ENCODE peak calls at places on chromosome 19, in five cellular contexts. X is A172, P is neural crest cell, W is Peyer's patch, C is neuronal stem cell. U is an unnamed sample.

GRCh38 chr19:44890366-44891015 is 563 bp upstream of the TOMM40 start:
- DNase-seq in X (peak; percentile 96), P (peak; percentile 100), W (no peak), C (peak; percentile 100), U (no peak)

GRCh38 chr19:7395360-7395781 is 46.6 kb downstream of the ARHGEF18 start:
- DNase-seq in X (no peak), P (no peak), W (no peak), C (no peak), U (no peak)

GRCh38 chr19:371501-372160 is 27.0 kb upstream of the MIER2 start:
- DNase-seq in X (no peak), P (no peak), W (no peak), C (no peak), U (no peak)

GRCh38 chr19:16435999-16436650 is 35.6 kb downstream of the EPS15L1 start:
- DNase-seq in X (no peak), P (no peak), W (no peak), C (no peak), U (no peak)

GRCh38 chr19:17737690-17738153 is 13.6 kb upstream of the FCHO1 start:
- DNase-seq in X (peak; percentile 37), P (no peak), W (no peak), C (no peak), U (no peak)

GRCh38 chr19:35205733-35206323 is 22.7 kb downstream of the FAM187B start:
- DNase-seq in X (no peak), P (no peak), W (no peak), C (no peak), U (no peak)

GRCh38 chr19:15123031-15123890 is 16.1 kb downstream of the SYDE1 start:
- DNase-seq in X (no peak), P (no peak), W (no peak), C (no peak), U (no peak)

GRCh38 chr19:47742636-47743035 is 2.7 kb upstream of the NOP53 start:
- DNase-seq in X (no peak), P (no peak), W (no peak), C (no peak), U (no peak)

GRCh38 chr19:14165986-14166385 is 29.6 kb upstream of the ASF1B start:
- DNase-seq in X (no peak), P (no peak), W (no peak), C (no peak), U (no peak)

GRCh38 chr19:19372656-19373416 is 32.6 kb upstream of the GATAD2A start:
- DNase-seq in X (peak; percentile 88), P (no peak), W (peak; percentile 88), C (no peak), U (no peak)

GRCh38 chr19:45296365-45296764 is 26.3 kb downstream of the CKM start:
- DNase-seq in X (no peak), P (no peak), W (no peak), C (no peak), U (no peak)

GRCh38 chr19:49978324-49978723 is 17.4 kb upstream of the SIGLEC11 start:
- DNase-seq in X (no peak), P (no peak), W (no peak), C (no peak), U (no peak)

GRCh38 chr19:6402834-6403608 is 10.1 kb upstream of the GTF2F1 start:
- DNase-seq in X (no peak), P (peak; percentile 53), W (peak; percentile 90), C (no peak), U (no peak)

GRCh38 chr19:52646571-52647222 is 8.5 kb upstream of the ZNF83 start:
- DNase-seq in X (no peak), P (no peak), W (no peak), C (no peak), U (no peak)

GRCh38 chr19:14000691-14001365 is 5.3 kb downstream of the RFX1 start:
- DNase-seq in X (no peak), P (no peak), W (no peak), C (no peak), U (no peak)

GRCh38 chr19:45498411-45499195 is at the start of gene PPM1N:
- DNase-seq in X (no peak), P (peak; percentile 30), W (peak; percentile 70), C (no peak), U (peak; percentile 49)

GRCh38 chr19:50772408-50773311 is 2.4 kb downstream of the GPR32 start:
- DNase-seq in X (peak; percentile 35), P (no peak), W (no peak), C (no peak), U (no peak)

GRCh38 chr19:55870736-55871135 is 34.4 kb downstream of the NLRP4 start:
- DNase-seq in X (no peak), P (no peak), W (no peak), C (no peak), U (no peak)

GRCh38 chr19:41373993-41374392 is 2.3 kb upstream of the TMEM91 start:
- DNase-seq in X (peak; percentile 74), P (no peak), W (peak; percentile 75), C (no peak), U (no peak)

GRCh38 chr19:47421844-47422395 is 2.6 kb upstream of the MEIS3 start:
- DNase-seq in X (no peak), P (peak; percentile 60), W (no peak), C (no peak), U (no peak)

GRCh38 chr19:54136086-54136863 is 1.3 kb upstream of the CNOT3 start:
- DNase-seq in X (no peak), P (no peak), W (no peak), C (no peak), U (no peak)

GRCh38 chr19:1923319-1923718 is 17.7 kb upstream of the CSNK1G2 start:
- DNase-seq in X (no peak), P (no peak), W (peak; percentile 73), C (no peak), U (no peak)

GRCh38 chr19:50478901-50479715 is 2.5 kb upstream of the GARIN5A start:
- DNase-seq in X (peak; percentile 78), P (no peak), W (no peak), C (no peak), U (no peak)

GRCh38 chr19:43506629-43507028 is 2.1 kb upstream of the PHLDB3 start:
- DNase-seq in X (no peak), P (no peak), W (no peak), C (no peak), U (no peak)

GRCh38 chr19:6723738-6724137 is 3.3 kb upstream of the C3 start:
- DNase-seq in X (no peak), P (no peak), W (no peak), C (no peak), U (no peak)

GRCh38 chr19:36140289-36141038 is 598 bp downstream of the CAPNS1 start:
- DNase-seq in X (peak; percentile 53), P (peak; percentile 33), W (peak; percentile 72), C (peak; percentile 36), U (peak; percentile 8)

GRCh38 chr19:13441810-13442512 is 64.3 kb downstream of the CACNA1A start:
- DNase-seq in X (peak; percentile 62), P (peak; percentile 73), W (peak; percentile 50), C (peak; percentile 79), U (peak; percentile 9)

GRCh38 chr19:49744946-49745381 is 18.1 kb downstream of the TSKS start:
- DNase-seq in X (no peak), P (no peak), W (no peak), C (no peak), U (no peak)

GRCh38 chr19:38375748-38376147 is 1.4 kb downstream of the PSMD8 start:
- DNase-seq in X (no peak), P (no peak), W (no peak), C (no peak), U (no peak)

GRCh38 chr19:48659768-48660167 is 13.0 kb downstream of the NTN5 start:
- DNase-seq in X (peak; percentile 57), P (no peak), W (no peak), C (no peak), U (no peak)

GRCh38 chr19:43779147-43779819 is 1.5 kb downstream of the KCNN4 start:
- DNase-seq in X (no peak), P (no peak), W (peak; percentile 75), C (no peak), U (no peak)

GRCh38 chr19:8396563-8397203 is 6.5 kb downstream of the RAB11B start:
- DNase-seq in X (peak; percentile 57), P (peak; percentile 64), W (peak; percentile 84), C (no peak), U (peak; percentile 51)

GRCh38 chr19:11737964-11738745 is 591 bp downstream of the ZNF823 start:
- DNase-seq in X (peak; percentile 30), P (no peak), W (peak; percentile 86), C (no peak), U (peak; percentile 8)

GRCh38 chr19:5131866-5132561 is 163.1 kb downstream of the KDM4B start:
- DNase-seq in X (no peak), P (no peak), W (peak; percentile 63), C (peak; percentile 49), U (no peak)

GRCh38 chr19:39917561-39918182 is 16.8 kb downstream of the FCGBP start:
- DNase-seq in X (no peak), P (no peak), W (no peak), C (no peak), U (no peak)

GRCh38 chr19:676343-677105 is at the start of gene FSTL3:
- DNase-seq in X (peak; percentile 60), P (no peak), W (no peak), C (no peak), U (no peak)

U was measured in activated gamma-delta T cell treated with anti-CD3 and anti-CD28 coated beads, Interleukin-2, amount 50 U/mL, for 16 hours.